ENCODE peak calls at places on chromosomes 3 and 15, in five cellular contexts. One of them, this sample, is unnamed.

GRCh38 chr3:157313186-157313585 is 123.5 kb upstream of the PTX3 start:
- DNase-seq in naive thymus-derived CD8-positive, alpha-beta T cell: no peak
- DNase-seq in WTC11: no peak
- DNase-seq in T-helper 2 cell: no peak
- DNase-seq in HTR-8/SVneo: no peak
- DNase-seq in this sample: no peak

GRCh38 chr3:13671536-13672233 is 122.8 kb downstream of the FBLN2 start:
- DNase-seq in naive thymus-derived CD8-positive, alpha-beta T cell: no peak
- DNase-seq in WTC11: no peak
- DNase-seq in T-helper 2 cell: no peak
- DNase-seq in HTR-8/SVneo: no peak
- DNase-seq in this sample: no peak

GRCh38 chr3:114928989-114929620 is 218.0 kb downstream of the ZBTB20 start:
- DNase-seq in naive thymus-derived CD8-positive, alpha-beta T cell: no peak
- DNase-seq in WTC11: no peak
- DNase-seq in T-helper 2 cell: no peak
- DNase-seq in HTR-8/SVneo: no peak
- DNase-seq in this sample: no peak

GRCh38 chr3:186593862-186594261 is 19.0 kb upstream of the AHSG start:
- DNase-seq in naive thymus-derived CD8-positive, alpha-beta T cell: no peak
- DNase-seq in WTC11: no peak
- DNase-seq in T-helper 2 cell: no peak
- DNase-seq in HTR-8/SVneo: no peak
- DNase-seq in this sample: no peak

GRCh38 chr15:58748040-58748786 is 1.3 kb downstream of the ADAM10 start:
- DNase-seq in naive thymus-derived CD8-positive, alpha-beta T cell: peak
- DNase-seq in WTC11: no peak
- DNase-seq in T-helper 2 cell: peak
- DNase-seq in HTR-8/SVneo: no peak
- DNase-seq in this sample: no peak

GRCh38 chr3:105349988-105350387 is 16.7 kb upstream of the ALCAM start:
- DNase-seq in naive thymus-derived CD8-positive, alpha-beta T cell: no peak
- DNase-seq in WTC11: no peak
- DNase-seq in T-helper 2 cell: no peak
- DNase-seq in HTR-8/SVneo: no peak
- DNase-seq in this sample: no peak

GRCh38 chr3:146222204-146223046 is 28.5 kb downstream of the PLSCR4 start:
- DNase-seq in naive thymus-derived CD8-positive, alpha-beta T cell: no peak
- DNase-seq in WTC11: peak
- DNase-seq in T-helper 2 cell: no peak
- DNase-seq in HTR-8/SVneo: no peak
- DNase-seq in this sample: no peak

GRCh38 chr15:69756440-69756839 is 303.8 kb downstream of the RPLP1 start:
- DNase-seq in naive thymus-derived CD8-positive, alpha-beta T cell: no peak
- DNase-seq in WTC11: no peak
- DNase-seq in T-helper 2 cell: no peak
- DNase-seq in HTR-8/SVneo: no peak
- DNase-seq in this sample: no peak

GRCh38 chr3:61464785-61465184 is 96.6 kb upstream of the PTPRG start:
- DNase-seq in naive thymus-derived CD8-positive, alpha-beta T cell: no peak
- DNase-seq in WTC11: no peak
- DNase-seq in T-helper 2 cell: no peak
- DNase-seq in HTR-8/SVneo: no peak
- DNase-seq in this sample: no peak

GRCh38 chr15:37019479-37020433 is 80.6 kb downstream of the MEIS2 start:
- DNase-seq in naive thymus-derived CD8-positive, alpha-beta T cell: no peak
- DNase-seq in WTC11: no peak
- DNase-seq in T-helper 2 cell: no peak
- DNase-seq in HTR-8/SVneo: no peak
- DNase-seq in this sample: no peak

GRCh38 chr15:54388746-54389145 is 410.5 kb downstream of the UNC13C start:
- DNase-seq in naive thymus-derived CD8-positive, alpha-beta T cell: no peak
- DNase-seq in WTC11: no peak
- DNase-seq in T-helper 2 cell: no peak
- DNase-seq in HTR-8/SVneo: no peak
- DNase-seq in this sample: no peak

GRCh38 chr3:70916375-70917055 is 604.1 kb upstream of the MDFIC2 start:
- DNase-seq in naive thymus-derived CD8-positive, alpha-beta T cell: no peak
- DNase-seq in WTC11: no peak
- DNase-seq in T-helper 2 cell: no peak
- DNase-seq in HTR-8/SVneo: no peak
- DNase-seq in this sample: no peak

GRCh38 chr3:8938021-8938420 is 25.3 kb downstream of the RAD18 start:
- DNase-seq in naive thymus-derived CD8-positive, alpha-beta T cell: peak
- DNase-seq in WTC11: no peak
- DNase-seq in T-helper 2 cell: no peak
- DNase-seq in HTR-8/SVneo: peak
- DNase-seq in this sample: no peak

GRCh38 chr15:43249699-43250203 is 17.0 kb downstream of the TGM5 start:
- DNase-seq in naive thymus-derived CD8-positive, alpha-beta T cell: no peak
- DNase-seq in WTC11: no peak
- DNase-seq in T-helper 2 cell: no peak
- DNase-seq in HTR-8/SVneo: peak
- DNase-seq in this sample: no peak

GRCh38 chr3:190514163-190515153 is 573 bp downstream of the IL1RAP start:
- DNase-seq in naive thymus-derived CD8-positive, alpha-beta T cell: peak
- DNase-seq in WTC11: peak
- DNase-seq in T-helper 2 cell: no peak
- DNase-seq in HTR-8/SVneo: no peak
- DNase-seq in this sample: peak

GRCh38 chr3:94665922-94666321 is 603.1 kb downstream of the NSUN3 start:
- DNase-seq in naive thymus-derived CD8-positive, alpha-beta T cell: no peak
- DNase-seq in WTC11: no peak
- DNase-seq in T-helper 2 cell: no peak
- DNase-seq in HTR-8/SVneo: no peak
- DNase-seq in this sample: no peak

GRCh38 chr15:36468746-36469145 is 110.7 kb upstream of the CDIN1 start:
- DNase-seq in naive thymus-derived CD8-positive, alpha-beta T cell: no peak
- DNase-seq in WTC11: no peak
- DNase-seq in T-helper 2 cell: no peak
- DNase-seq in HTR-8/SVneo: no peak
- DNase-seq in this sample: no peak

GRCh38 chr3:49454457-49454856 is 15.6 kb upstream of the DAG1 start:
- DNase-seq in naive thymus-derived CD8-positive, alpha-beta T cell: no peak
- DNase-seq in WTC11: peak
- DNase-seq in T-helper 2 cell: no peak
- DNase-seq in HTR-8/SVneo: no peak
- DNase-seq in this sample: no peak

GRCh38 chr3:165523801-165524200 is 313.4 kb downstream of the BCHE start:
- DNase-seq in naive thymus-derived CD8-positive, alpha-beta T cell: no peak
- DNase-seq in WTC11: no peak
- DNase-seq in T-helper 2 cell: no peak
- DNase-seq in HTR-8/SVneo: no peak
- DNase-seq in this sample: no peak